ENCODE peak calls at places on chromosomes 5 and 9, in ten cellular contexts. J is CD4-positive, alpha-beta T cell; D is AG09319; S is A673; I is WTC11; Q is IMR-90; K is bronchial epithelial cell; Y is HFFc6; A is GM10248; L is uterus. Z is an unnamed sample.

GRCh38 chr5:12322042-12322441 is 417.8 kb upstream of the CTNND2 start:
- DNase-seq in J (no peak), D (no peak), S (no peak), I (no peak), Q (no peak), K (no peak), Y (no peak), A (no peak), L (no peak), Z (no peak)

GRCh38 chr5:14216902-14217301 is 73.8 kb downstream of the TRIO start:
- DNase-seq in J (no peak), D (no peak), S (no peak), I (peak), Q (no peak), K (peak), Y (no peak), A (no peak), L (no peak), Z (no peak)

GRCh38 chr9:90124961-90125360 is 517.7 kb downstream of the DIRAS2 start:
- DNase-seq in J (no peak), D (peak), S (peak), I (no peak), Q (no peak), K (no peak), Y (no peak), A (no peak), L (no peak), Z (no peak)

GRCh38 chr9:33800886-33801285 is 5.5 kb downstream of the PRSS3 start:
- DNase-seq in J (no peak), D (no peak), S (no peak), I (no peak), Q (no peak), K (peak), Y (no peak), A (no peak), L (no peak), Z (no peak)

GRCh38 chr5:154405078-154405792 is 40.6 kb upstream of the SAP30L start:
- DNase-seq in J (peak), D (peak), S (peak), I (peak), Q (peak), K (peak), Y (peak), A (peak), L (peak), Z (peak)

GRCh38 chr5:149618581-149619248 is 37.4 kb downstream of the ARHGEF37 start:
- DNase-seq in J (no peak), D (no peak), S (peak), I (peak), Q (peak), K (peak), Y (peak), A (peak), L (no peak), Z (peak)

GRCh38 chr9:99590879-99591278 is 230.8 kb upstream of the NR4A3 start:
- DNase-seq in J (no peak), D (no peak), S (no peak), I (no peak), Q (no peak), K (no peak), Y (no peak), A (no peak), L (no peak), Z (no peak)

GRCh38 chr9:38074441-38074943 is 5.5 kb upstream of the SHB start:
- DNase-seq in J (no peak), D (no peak), S (no peak), I (no peak), Q (peak), K (no peak), Y (peak), A (no peak), L (no peak), Z (no peak)

GRCh38 chr5:124662261-124662781 is 84.1 kb downstream of the ZNF608 start:
- DNase-seq in J (no peak), D (no peak), S (no peak), I (no peak), Q (no peak), K (no peak), Y (no peak), A (no peak), L (no peak), Z (no peak)

GRCh38 chr5:137921931-137922330 is 32.7 kb downstream of the PKD2L2 start:
- DNase-seq in J (no peak), D (no peak), S (peak), I (no peak), Q (peak), K (no peak), Y (peak), A (no peak), L (no peak), Z (no peak)

GRCh38 chr5:108703313-108703712 is 44.4 kb upstream of the FER start:
- DNase-seq in J (no peak), D (no peak), S (no peak), I (no peak), Q (no peak), K (no peak), Y (no peak), A (no peak), L (no peak), Z (no peak)

GRCh38 chr5:173572431-173573125 is 43.9 kb downstream of the BOD1 start:
- DNase-seq in J (no peak), D (no peak), S (no peak), I (no peak), Q (no peak), K (no peak), Y (no peak), A (no peak), L (no peak), Z (no peak)

GRCh38 chr5:139968547-139969261 is 74.4 kb downstream of the NRG2 start:
- DNase-seq in J (peak), D (peak), S (peak), I (peak), Q (peak), K (peak), Y (peak), A (peak), L (peak), Z (peak)

GRCh38 chr9:89418882-89419641 is 78.9 kb downstream of the SEMA4D start:
- DNase-seq in J (peak), D (no peak), S (no peak), I (no peak), Q (no peak), K (no peak), Y (no peak), A (peak), L (no peak), Z (no peak)

GRCh38 chr9:92763721-92764380 is 782 bp downstream of the BICD2 start:
- DNase-seq in J (peak), D (no peak), S (no peak), I (peak), Q (no peak), K (no peak), Y (no peak), A (peak), L (no peak), Z (peak)

GRCh38 chr5:17061973-17062470 is 125.9 kb upstream of the MYO10 start:
- DNase-seq in J (no peak), D (no peak), S (no peak), I (no peak), Q (no peak), K (no peak), Y (no peak), A (no peak), L (no peak), Z (no peak)

GRCh38 chr5:38445374-38446028 is 110.9 kb downstream of the LIFR start:
- DNase-seq in J (no peak), D (no peak), S (peak), I (no peak), Q (no peak), K (peak), Y (no peak), A (no peak), L (peak), Z (no peak)

GRCh38 chr5:154278172-154278571 is 87.6 kb downstream of the GALNT10 start:
- DNase-seq in J (no peak), D (no peak), S (no peak), I (no peak), Q (peak), K (no peak), Y (peak), A (no peak), L (no peak), Z (no peak)

GRCh38 chr5:169763437-169764301 is 126.6 kb downstream of the DOCK2 start:
- DNase-seq in J (no peak), D (no peak), S (no peak), I (no peak), Q (peak), K (no peak), Y (peak), A (peak), L (no peak), Z (no peak)

GRCh38 chr9:112790231-112790774 is 39.7 kb downstream of the SNX30 start:
- DNase-seq in J (no peak), D (no peak), S (no peak), I (no peak), Q (no peak), K (peak), Y (no peak), A (no peak), L (no peak), Z (no peak)

GRCh38 chr5:1555808-1556681 is 32.3 kb upstream of the LPCAT1 start:
- DNase-seq in J (no peak), D (no peak), S (no peak), I (no peak), Q (no peak), K (no peak), Y (no peak), A (peak), L (no peak), Z (no peak)

GRCh38 chr9:115057559-115057958 is 60.4 kb downstream of the TNC start:
- DNase-seq in J (no peak), D (no peak), S (no peak), I (no peak), Q (peak), K (no peak), Y (peak), A (no peak), L (no peak), Z (no peak)

GRCh38 chr5:32445831-32446614 is 1.5 kb upstream of the ZFR start:
- DNase-seq in J (no peak), D (no peak), S (no peak), I (no peak), Q (no peak), K (no peak), Y (no peak), A (no peak), L (no peak), Z (no peak)

GRCh38 chr5:39255406-39255805 is 36.0 kb upstream of the FYB1 start:
- DNase-seq in J (no peak), D (no peak), S (no peak), I (no peak), Q (no peak), K (peak), Y (no peak), A (no peak), L (no peak), Z (no peak)

GRCh38 chr5:133824661-133825254 is 143.7 kb downstream of the C5orf15 start:
- DNase-seq in J (no peak), D (no peak), S (no peak), I (no peak), Q (no peak), K (no peak), Y (no peak), A (peak), L (no peak), Z (no peak)

GRCh38 chr5:435961-436640 is 6.9 kb upstream of the EXOC3 start:
- DNase-seq in J (no peak), D (no peak), S (peak), I (peak), Q (peak), K (peak), Y (no peak), A (no peak), L (peak), Z (no peak)

GRCh38 chr9:114008667-114009410 is 69.3 kb downstream of the AMBP start:
- DNase-seq in J (no peak), D (no peak), S (no peak), I (peak), Q (no peak), K (no peak), Y (no peak), A (no peak), L (peak), Z (no peak)

GRCh38 chr9:127520941-127521918 is 69.9 kb downstream of the LRSAM1 start:
- DNase-seq in J (no peak), D (no peak), S (no peak), I (peak), Q (peak), K (no peak), Y (peak), A (no peak), L (no peak), Z (no peak)

GRCh38 chr9:36149197-36149596 is 12.7 kb downstream of the GLIPR2 start:
- DNase-seq in J (no peak), D (no peak), S (no peak), I (no peak), Q (peak), K (no peak), Y (peak), A (no peak), L (peak), Z (no peak)

GRCh38 chr5:150376799-150377771 is 19.6 kb downstream of the TCOF1 start:
- DNase-seq in J (no peak), D (no peak), S (no peak), I (no peak), Q (peak), K (no peak), Y (peak), A (no peak), L (no peak), Z (no peak)

GRCh38 chr5:155631116-155631515 is 617.6 kb downstream of the KIF4B start:
- DNase-seq in J (no peak), D (no peak), S (no peak), I (no peak), Q (no peak), K (peak), Y (no peak), A (no peak), L (no peak), Z (no peak)

GRCh38 chr5:56327810-56328209 is 94.7 kb upstream of the ANKRD55 start:
- DNase-seq in J (peak), D (no peak), S (no peak), I (no peak), Q (no peak), K (no peak), Y (no peak), A (no peak), L (no peak), Z (no peak)

GRCh38 chr9:123742009-123742767 is 187.7 kb downstream of the DENND1A start:
- DNase-seq in J (no peak), D (peak), S (no peak), I (no peak), Q (peak), K (no peak), Y (no peak), A (no peak), L (no peak), Z (peak)

DNA sequence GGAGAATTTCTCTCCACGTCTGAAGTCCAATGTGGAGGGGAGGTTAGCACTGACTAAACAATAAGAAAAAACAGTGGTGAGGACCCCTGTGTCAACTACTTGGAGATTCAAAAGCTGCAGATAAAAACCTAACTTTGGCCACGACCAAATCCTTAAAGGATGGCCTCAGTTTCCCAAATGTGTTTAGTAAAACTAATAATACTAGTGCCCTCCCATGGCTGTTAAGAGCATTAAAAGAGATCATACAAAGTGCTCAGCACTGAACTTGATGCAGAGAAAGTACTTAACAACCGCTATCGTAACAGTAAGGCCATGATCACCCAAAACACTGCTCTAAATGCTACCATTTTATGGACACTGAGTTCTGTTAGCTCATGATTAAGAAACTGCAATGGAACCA is 288.4 kb downstream of the EBF1 start:
- DNase-seq in J (no peak), D (no peak), S (no peak), I (no peak), Q (no peak), K (no peak), Y (no peak), A (no peak), L (no peak), Z (no peak)
- TF ChIP-seq CTCF in J (no peak), D (no peak), S (no peak), I (no peak), Q (no peak), K (no peak), Y (no peak), A (no peak), L (no peak), Z (no peak)

GRCh38 chr5:171966964-171967363 is 39.5 kb downstream of the FBXW11 start:
- DNase-seq in J (no peak), D (no peak), S (no peak), I (no peak), Q (no peak), K (no peak), Y (no peak), A (no peak), L (no peak), Z (no peak)

GRCh38 chr5:171963416-171963815 is 43.0 kb downstream of the FBXW11 start:
- DNase-seq in J (no peak), D (no peak), S (no peak), I (no peak), Q (no peak), K (no peak), Y (no peak), A (no peak), L (no peak), Z (no peak)

GRCh38 chr5:171968512-171968911 is 37.9 kb downstream of the FBXW11 start:
- DNase-seq in J (no peak), D (no peak), S (no peak), I (no peak), Q (no peak), K (no peak), Y (no peak), A (no peak), L (no peak), Z (no peak)

GRCh38 chr5:171966270-171966669 is 40.2 kb downstream of the FBXW11 start:
- DNase-seq in J (no peak), D (no peak), S (peak), I (no peak), Q (no peak), K (no peak), Y (no peak), A (no peak), L (no peak), Z (no peak)

DNA sequence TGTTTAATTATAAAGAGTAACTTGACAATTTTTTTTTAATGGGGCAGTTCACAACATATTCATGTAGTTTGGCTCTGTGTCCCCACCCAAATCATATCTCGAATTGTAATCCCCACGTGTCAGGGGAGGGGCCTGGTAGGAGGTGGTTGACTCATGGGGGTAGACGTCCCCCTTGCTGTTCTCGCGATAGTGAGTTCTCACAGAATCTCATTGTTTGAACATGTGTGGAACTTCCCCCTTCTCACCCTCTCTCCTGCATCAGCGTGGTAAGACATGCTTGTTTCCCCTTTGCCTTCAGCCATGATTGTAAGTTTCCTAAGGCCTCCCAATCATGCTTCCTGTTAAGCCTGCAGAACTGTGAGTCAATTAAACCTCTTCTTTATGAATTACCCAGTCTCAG is 40.7 kb downstream of the FBXW11 start:
- DNase-seq in J (no peak), D (no peak), S (peak), I (no peak), Q (no peak), K (no peak), Y (no peak), A (no peak), L (no peak), Z (no peak)
- TF ChIP-seq CTCF in J (no peak), D (no peak), S (no peak), I (no peak), Q (no peak), K (no peak), Y (no peak), A (no peak), L (no peak), Z (no peak)

DNA sequence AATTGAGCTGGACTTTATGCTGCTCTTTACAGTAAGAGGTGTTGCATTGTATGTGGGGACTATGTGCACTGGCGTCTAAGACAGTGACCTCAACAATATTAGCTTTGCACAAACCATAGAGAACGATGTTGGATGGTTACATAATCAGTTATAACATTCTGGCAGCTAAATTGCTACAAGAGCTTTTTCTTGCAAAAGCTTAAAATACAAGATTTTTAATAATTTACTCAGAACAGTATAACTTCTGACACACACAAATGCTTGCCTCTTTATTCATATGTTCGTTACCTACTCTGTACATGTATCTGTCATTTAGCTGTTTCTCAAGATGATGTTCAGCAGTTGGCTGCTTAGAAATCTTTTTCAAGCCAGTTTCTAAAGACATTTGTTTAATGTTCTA is 11.6 kb downstream of the C5orf24 start:
- DNase-seq in J (no peak), D (no peak), S (no peak), I (no peak), Q (no peak), K (no peak), Y (no peak), A (no peak), L (no peak), Z (no peak)
- TF ChIP-seq CTCF in J (no peak), D (no peak), S (no peak), I (no peak), Q (no peak), K (no peak), Y (no peak), A (no peak), L (no peak), Z (no peak)

DNA sequence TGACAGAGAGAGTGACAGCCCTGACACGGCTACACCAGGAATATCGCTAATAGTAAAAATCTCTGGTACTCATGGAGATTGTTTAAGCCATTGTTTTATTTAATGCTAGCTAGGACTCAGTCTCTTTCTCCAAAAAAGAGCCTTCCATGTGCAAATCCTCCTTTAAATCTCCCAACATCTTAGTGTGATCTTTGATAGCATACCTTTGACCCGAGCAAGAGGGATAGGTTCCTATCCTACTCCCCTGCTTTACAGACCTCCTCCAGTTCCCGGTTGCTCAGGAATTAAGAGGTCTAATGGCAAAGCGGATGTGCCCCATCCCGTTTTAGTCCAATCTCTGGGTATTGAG is 663 bp upstream of the FRMD3 start:
- DNase-seq in J (no peak), D (no peak), S (no peak), I (no peak), Q (no peak), K (no peak), Y (no peak), A (no peak), L (no peak), Z (no peak)
- TF ChIP-seq CTCF in J (no peak), D (no peak), S (no peak), I (no peak), Q (no peak), K (no peak), Y (peak), A (no peak), L (no peak), Z (no peak)

GRCh38 chr5:4643960-4644359 is 496.2 kb upstream of the ADAMTS16 start:
- DNase-seq in J (no peak), D (no peak), S (no peak), I (no peak), Q (no peak), K (no peak), Y (no peak), A (no peak), L (no peak), Z (no peak)

GRCh38 chr5:4642525-4642924 is 497.6 kb upstream of the ADAMTS16 start:
- DNase-seq in J (no peak), D (no peak), S (no peak), I (no peak), Q (no peak), K (no peak), Y (no peak), A (no peak), L (no peak), Z (no peak)

GRCh38 chr5:4643190-4643589 is 496.9 kb upstream of the ADAMTS16 start:
- DNase-seq in J (no peak), D (no peak), S (no peak), I (no peak), Q (no peak), K (no peak), Y (no peak), A (no peak), L (no peak), Z (no peak)

GRCh38 chr5:4639959-4640358 is 500.2 kb upstream of the ADAMTS16 start:
- DNase-seq in J (no peak), D (no peak), S (no peak), I (no peak), Q (no peak), K (no peak), Y (no peak), A (no peak), L (no peak), Z (no peak)

DNA sequence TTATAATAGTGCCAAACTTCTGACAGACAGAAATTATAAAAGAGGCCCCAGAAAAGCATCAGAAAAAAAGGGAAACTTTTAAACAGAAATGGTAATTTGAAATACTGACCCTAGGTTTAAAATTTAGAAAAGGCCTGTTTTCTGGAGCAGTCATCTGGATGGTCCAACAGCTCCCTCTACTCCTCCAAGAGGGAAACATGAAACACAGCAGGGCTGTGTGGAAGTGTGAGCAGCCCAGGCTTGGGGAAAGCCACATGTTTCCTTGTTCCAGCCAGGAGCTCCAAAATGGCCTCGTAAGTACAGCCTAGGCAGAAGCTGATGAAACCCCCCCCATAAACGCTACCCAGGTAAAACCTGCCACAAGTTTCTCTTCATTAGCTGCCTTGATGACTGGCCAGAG is 499.3 kb upstream of the ADAMTS16 start:
- DNase-seq in J (no peak), D (no peak), S (no peak), I (peak), Q (no peak), K (peak), Y (no peak), A (no peak), L (no peak), Z (no peak)
- TF ChIP-seq CTCF in J (no peak), D (no peak), S (no peak), I (no peak), Q (no peak), K (no peak), Y (no peak), A (no peak), L (no peak), Z (peak)